ENCODE peak calls at places on chromosomes 5 and 9, in four cellular contexts. One of them, this sample, is unnamed.

GRCh38 chr5:98308231-98308630 is 465.2 kb upstream of the RGMB start:
- DNase-seq in HepG2: no peak
- DNase-seq in K562: no peak
- DNase-seq in GM12878: no peak
- DNase-seq in this sample: no peak

GRCh38 chr9:100322954-100323536 is 29.7 kb downstream of the TEX10 start:
- DNase-seq in HepG2: peak; percentile 26
- DNase-seq in K562: peak; percentile 57
- DNase-seq in GM12878: no peak
- DNase-seq in this sample: no peak

GRCh38 chr9:74942801-74943200 is 9.9 kb downstream of the C9orf40 start:
- DNase-seq in HepG2: no peak
- DNase-seq in K562: peak; percentile 57
- DNase-seq in GM12878: no peak
- DNase-seq in this sample: no peak

GRCh38 chr5:124742983-124743533 is 3.4 kb downstream of the ZNF608 start:
- DNase-seq in HepG2: peak; percentile 24
- DNase-seq in K562: peak; percentile 27
- DNase-seq in GM12878: no peak
- DNase-seq in this sample: no peak

GRCh38 chr5:167623354-167623753 is 668.1 kb upstream of the WWC1 start:
- DNase-seq in HepG2: no peak
- DNase-seq in K562: no peak
- DNase-seq in GM12878: no peak
- DNase-seq in this sample: no peak

GRCh38 chr9:125066839-125067619 is 76.3 kb downstream of the SCAI start:
- DNase-seq in HepG2: no peak
- DNase-seq in K562: no peak
- DNase-seq in GM12878: no peak
- DNase-seq in this sample: no peak

GRCh38 chr5:82987188-82987587 is 90.0 kb downstream of the TMEM167A start:
- DNase-seq in HepG2: no peak
- DNase-seq in K562: no peak
- DNase-seq in GM12878: no peak
- DNase-seq in this sample: no peak

GRCh38 chr5:61882901-61883500 is 423.0 kb upstream of the KIF2A start:
- DNase-seq in HepG2: no peak
- DNase-seq in K562: no peak
- DNase-seq in GM12878: no peak
- DNase-seq in this sample: no peak

GRCh38 chr5:59517926-59518585 is 375.5 kb downstream of the PDE4D start:
- DNase-seq in HepG2: no peak
- DNase-seq in K562: no peak
- DNase-seq in GM12878: no peak
- DNase-seq in this sample: no peak

GRCh38 chr9:5425006-5425628 is 12.6 kb downstream of the PLGRKT start:
- DNase-seq in HepG2: peak; percentile 20
- DNase-seq in K562: peak; percentile 29
- DNase-seq in GM12878: peak; percentile 30
- DNase-seq in this sample: no peak

GRCh38 chr9:130936285-130937117 is 2.5 kb downstream of the FIBCD1 start:
- DNase-seq in HepG2: peak; percentile 28
- DNase-seq in K562: peak; percentile 58
- DNase-seq in GM12878: no peak
- DNase-seq in this sample: peak; percentile 76

GRCh38 chr9:111945216-111945615 is 48.6 kb downstream of the UGCG start:
- DNase-seq in HepG2: no peak
- DNase-seq in K562: no peak
- DNase-seq in GM12878: peak; percentile 65
- DNase-seq in this sample: no peak

GRCh38 chr5:94268226-94268625 is 350.2 kb downstream of the KIAA0825 start:
- DNase-seq in HepG2: no peak
- DNase-seq in K562: no peak
- DNase-seq in GM12878: no peak
- DNase-seq in this sample: no peak

GRCh38 chr5:44332360-44332971 is 56.8 kb downstream of the FGF10 start:
- DNase-seq in HepG2: peak; percentile 17
- DNase-seq in K562: peak; percentile 18
- DNase-seq in GM12878: no peak
- DNase-seq in this sample: no peak

GRCh38 chr5:32435416-32435815 is 9.1 kb downstream of the ZFR start:
- DNase-seq in HepG2: no peak
- DNase-seq in K562: no peak
- DNase-seq in GM12878: no peak
- DNase-seq in this sample: no peak

DNA sequence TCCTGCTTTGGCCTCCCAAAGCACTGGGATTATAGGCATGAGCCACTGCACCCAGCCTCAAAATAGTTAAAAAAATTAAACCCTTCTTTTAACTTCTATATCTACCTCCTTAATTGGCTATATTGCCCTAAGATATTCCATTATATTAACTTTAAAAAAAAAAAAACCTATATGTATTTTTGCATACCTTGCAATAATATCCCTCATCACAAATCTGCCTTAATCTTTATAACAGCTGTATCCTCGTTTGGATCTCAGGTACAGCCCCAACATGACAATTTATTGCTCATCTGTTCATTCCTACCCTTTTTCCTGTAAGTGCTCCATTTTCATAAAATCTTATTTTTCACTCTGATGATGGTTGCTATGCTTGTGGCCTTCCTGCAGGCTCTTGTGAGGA is 12.7 kb downstream of the GNPDA1 start:
- DNase-seq in HepG2: no peak
- DNase-seq in K562: no peak
- DNase-seq in GM12878: no peak
- DNase-seq in this sample: no peak
- TF ChIP-seq CBX5 in HepG2: no peak
- TF ChIP-seq CBX5 in K562: no peak
- TF ChIP-seq CBX5 in GM12878: no peak
- TF ChIP-seq CBX5 in this sample: no peak

DNA sequence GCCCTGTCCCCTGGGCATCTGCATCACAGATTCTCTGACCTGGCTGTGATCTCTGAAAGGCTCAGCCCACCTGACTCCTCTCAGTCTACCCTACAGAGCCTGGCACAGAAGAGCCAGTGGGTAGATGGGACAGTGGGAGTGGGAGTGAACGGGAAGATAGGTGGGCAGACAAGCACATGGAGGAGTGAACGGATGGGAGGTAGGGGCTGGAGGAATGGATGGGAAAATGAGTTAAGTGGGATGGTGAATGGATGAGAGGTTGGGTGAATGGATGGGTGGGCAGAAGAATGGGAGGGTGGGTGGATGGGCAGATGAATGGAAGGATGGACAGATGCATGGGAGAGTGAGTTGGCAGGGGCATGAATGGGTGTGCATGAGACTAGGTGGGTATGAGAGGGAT is 18.8 kb downstream of the STK10 start:
- DNase-seq in HepG2: no peak
- DNase-seq in K562: no peak
- DNase-seq in GM12878: no peak
- DNase-seq in this sample: no peak
- H3K79me2 ChIP-seq in HepG2: no peaks in the 10 kb centered on the region
- H3K79me2 ChIP-seq in K562: no peaks in the 10 kb centered on the region
- H3K79me2 ChIP-seq in GM12878: peaks cover 91% of the 10 kb centered on the region
- H3K79me2 ChIP-seq in this sample: no peaks in the 10 kb centered on the region

GRCh38 chr5:91245074-91245452 is 138.1 kb downstream of the ARRDC3 start:
- DNase-seq in HepG2: no peak
- DNase-seq in K562: no peak
- DNase-seq in GM12878: no peak
- DNase-seq in this sample: no peak

GRCh38 chr5:91245871-91246270 is 137.2 kb downstream of the ARRDC3 start:
- DNase-seq in HepG2: no peak
- DNase-seq in K562: no peak
- DNase-seq in GM12878: no peak
- DNase-seq in this sample: no peak

GRCh38 chr5:91244380-91245073 is 138.6 kb downstream of the ARRDC3 start:
- DNase-seq in HepG2: no peak
- DNase-seq in K562: no peak
- DNase-seq in GM12878: no peak
- DNase-seq in this sample: no peak

GRCh38 chr5:91243286-91243685 is 139.8 kb downstream of the ARRDC3 start:
- DNase-seq in HepG2: no peak
- DNase-seq in K562: no peak
- DNase-seq in GM12878: no peak
- DNase-seq in this sample: no peak

DNA sequence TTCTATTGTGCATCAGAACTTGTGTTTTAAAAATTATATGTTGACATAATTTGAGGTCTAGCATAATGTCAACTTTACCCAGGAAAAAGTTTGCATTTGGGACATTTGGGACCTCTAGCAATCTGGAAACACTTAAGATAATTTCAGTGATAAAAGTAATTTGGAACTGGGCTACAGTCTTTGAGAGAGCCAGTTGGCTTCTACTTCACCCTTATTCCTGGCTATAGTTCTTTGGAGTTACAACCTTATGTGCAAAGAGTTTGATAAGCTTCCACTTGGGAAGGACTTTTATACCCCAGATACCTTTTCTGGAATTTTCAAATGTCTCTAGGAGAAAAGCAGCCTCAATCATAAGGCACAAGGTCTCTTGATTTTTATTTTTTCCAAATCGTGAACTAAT is 139.3 kb downstream of the ARRDC3 start:
- DNase-seq in HepG2: no peak
- DNase-seq in K562: no peak
- DNase-seq in GM12878: no peak
- DNase-seq in this sample: no peak
- TF ChIP-seq CBX5 in HepG2: no peak
- TF ChIP-seq CBX5 in K562: no peak
- TF ChIP-seq CBX5 in GM12878: no peak
- TF ChIP-seq CBX5 in this sample: no peak

GRCh38 chr5:109406719-109407118 is 3.1 kb downstream of the PJA2 start:
- DNase-seq in HepG2: no peak
- DNase-seq in K562: no peak
- DNase-seq in GM12878: no peak
- DNase-seq in this sample: no peak
- H3K79me2 ChIP-seq in HepG2: peaks cover 78% of the 10 kb centered on the region
- H3K79me2 ChIP-seq in K562: peaks cover 80% of the 10 kb centered on the region
- H3K79me2 ChIP-seq in GM12878: peaks cover 74% of the 10 kb centered on the region
- H3K79me2 ChIP-seq in this sample: no peaks in the 10 kb centered on the region

DNA sequence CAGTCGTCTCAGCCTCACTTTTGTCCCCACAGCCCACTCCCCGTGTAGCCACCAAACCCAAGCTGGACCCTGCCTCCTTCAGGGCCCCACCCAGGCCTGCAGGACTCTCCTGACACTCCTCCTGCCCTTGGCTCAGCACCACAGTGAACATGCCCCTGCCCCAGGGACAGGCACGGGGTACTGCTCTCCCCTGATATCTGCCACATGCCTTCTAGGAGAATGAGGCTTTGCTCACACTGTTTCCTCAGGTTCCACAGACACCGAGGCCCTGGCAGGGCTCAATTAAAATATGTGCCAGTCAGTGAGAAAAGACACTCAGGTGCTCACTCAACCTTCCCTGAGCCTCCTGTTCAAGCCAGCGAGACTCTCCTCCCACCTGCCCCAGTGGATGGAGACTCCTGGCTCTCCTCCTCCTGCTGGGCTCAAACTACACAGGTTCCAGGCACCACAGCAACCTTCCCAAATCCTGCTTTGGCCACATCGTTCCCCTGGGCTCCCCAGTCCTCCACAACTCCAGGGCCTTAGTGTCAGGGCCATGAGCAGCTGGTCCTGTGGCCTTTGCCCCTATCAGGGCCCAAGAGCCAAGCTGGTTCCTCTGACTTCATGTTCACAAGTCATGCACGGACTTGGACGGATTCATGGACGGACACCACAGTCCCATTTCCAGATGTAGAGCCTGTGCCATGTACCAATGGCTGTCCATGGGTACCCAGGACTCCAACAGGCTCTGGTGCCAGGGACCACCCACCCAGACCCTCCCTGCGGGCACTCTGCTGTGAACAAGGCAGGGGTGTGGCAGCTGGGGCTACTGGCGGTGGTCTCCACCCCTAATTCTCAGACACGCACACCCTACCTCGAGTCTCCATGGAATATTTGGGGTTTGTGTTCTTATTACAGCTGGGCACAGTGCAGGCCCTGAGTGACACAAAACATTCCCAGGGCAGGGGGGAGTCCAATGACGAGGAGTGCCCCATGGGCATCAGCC is 36.6 kb downstream of the BICD2 start:
- DNase-seq in HepG2: no peak
- DNase-seq in K562: no peak
- DNase-seq in GM12878: no peak
- DNase-seq in this sample: no peak
- TF ChIP-seq CBX5 in HepG2: no peak
- TF ChIP-seq CBX5 in K562: no peak
- TF ChIP-seq CBX5 in GM12878: no peak
- TF ChIP-seq CBX5 in this sample: no peak

GRCh38 chr9:137590123-137590468 is 216 bp downstream of the ZMYND19 start:
- DNase-seq in HepG2: no peak
- DNase-seq in K562: no peak
- DNase-seq in GM12878: no peak
- DNase-seq in this sample: no peak

GRCh38 chr9:137588311-137588710 is 2.0 kb downstream of the ZMYND19 start:
- DNase-seq in HepG2: no peak
- DNase-seq in K562: no peak
- DNase-seq in GM12878: no peak
- DNase-seq in this sample: no peak

GRCh38 chr9:137590469-137591383 is at the start of gene ZMYND19:
- DNase-seq in HepG2: peak; percentile 73
- DNase-seq in K562: peak; percentile 92
- DNase-seq in GM12878: peak; percentile 15
- DNase-seq in this sample: peak; percentile 94

GRCh38 chr9:137588891-137589290 is 1.4 kb downstream of the ZMYND19 start:
- DNase-seq in HepG2: no peak
- DNase-seq in K562: no peak
- DNase-seq in GM12878: no peak
- DNase-seq in this sample: no peak

DNA sequence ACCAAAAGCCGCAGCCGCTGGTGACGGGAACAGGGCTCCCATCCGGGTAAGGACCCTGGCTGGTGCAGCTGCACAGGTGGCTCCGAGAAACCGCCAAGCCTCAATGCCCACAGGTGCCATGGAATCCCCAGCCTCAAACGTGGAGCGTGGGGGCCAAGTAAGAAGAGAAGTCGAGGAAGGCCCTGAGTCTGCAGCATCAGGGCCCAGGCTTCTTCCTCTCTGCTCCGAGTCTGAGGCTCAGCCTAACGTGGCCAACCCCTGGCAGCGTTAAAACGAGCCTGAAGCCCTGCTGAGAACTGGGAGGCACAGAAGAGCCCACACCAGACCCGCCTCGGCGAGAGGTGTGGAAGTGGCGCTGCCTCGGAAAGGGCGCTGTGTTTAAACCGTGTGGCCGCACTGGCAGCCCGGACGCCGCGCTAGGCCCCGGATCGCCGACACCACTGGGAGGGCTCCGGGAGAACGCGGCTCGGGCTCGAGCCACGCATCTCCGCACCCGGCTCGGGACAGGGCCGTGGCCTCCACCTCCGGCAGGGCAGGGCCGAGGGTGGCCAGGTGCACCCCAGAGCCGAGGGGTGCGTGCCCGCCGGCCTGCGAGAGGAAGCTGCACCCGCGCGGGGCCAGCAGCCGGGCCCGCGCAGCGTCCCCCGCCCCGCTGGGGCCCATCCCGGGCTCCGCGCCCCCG is 730 bp downstream of the ZMYND19 start:
- DNase-seq in HepG2: no peak
- DNase-seq in K562: no peak
- DNase-seq in GM12878: no peak
- DNase-seq in this sample: no peak
- H3K79me2 ChIP-seq in HepG2: peaks cover 19% of the 10 kb centered on the region
- H3K79me2 ChIP-seq in K562: peaks cover 35% of the 10 kb centered on the region
- H3K79me2 ChIP-seq in GM12878: peaks cover 14% of the 10 kb centered on the region
- H3K79me2 ChIP-seq in this sample: no peaks in the 10 kb centered on the region

This sample was measured in H1.